ENCODE peak calls at places on chromosomes 1 and 21, in ten cellular contexts. F is mammary epithelial cell, D is GM12865, U is progenitor cell of endocrine pancreas, Z is cardiac muscle cell, I is GM23338, R is AG04450, H is epithelial cell of proximal tubule, N is HFFc6, M is endothelial cell. E is an unnamed sample.

GRCh38 chr1:27672750-27673112 is 739 bp upstream of the IFI6 start:
- DNase-seq in F (no peak), D (no peak), U (no peak), Z (peak; percentile 33), I (no peak), R (no peak), H (no peak), N (peak; percentile 38), M (no peak), E (no peak)

GRCh38 chr1:183490932-183491331 is 18.6 kb downstream of the SMG7 start:
- DNase-seq in F (no peak), D (no peak), U (no peak), Z (no peak), I (no peak), R (no peak), H (no peak), N (no peak), M (no peak), E (no peak)

GRCh38 chr1:55252942-55253589 is 37.9 kb upstream of the USP24 start:
- DNase-seq in F (no peak), D (peak; percentile 30), U (no peak), Z (no peak), I (no peak), R (no peak), H (no peak), N (no peak), M (no peak), E (no peak)

GRCh38 chr1:32150847-32151246 is 28.6 kb upstream of the TXLNA start:
- DNase-seq in F (no peak), D (no peak), U (no peak), Z (no peak), I (no peak), R (no peak), H (no peak), N (peak; percentile 51), M (no peak), E (no peak)

GRCh38 chr1:51956528-51957509 is 33.7 kb downstream of the RAB3B start:
- DNase-seq in F (peak; percentile 17), D (no peak), U (no peak), Z (peak; percentile 23), I (peak; percentile 27), R (no peak), H (no peak), N (peak; percentile 28), M (no peak), E (no peak)

GRCh38 chr1:91345395-91346005 is 59.1 kb downstream of the HFM1 start:
- DNase-seq in F (no peak), D (no peak), U (no peak), Z (peak; percentile 48), I (no peak), R (no peak), H (no peak), N (no peak), M (no peak), E (no peak)

GRCh38 chr1:23051510-23051909 is 32.2 kb downstream of the KDM1A start:
- DNase-seq in F (no peak), D (no peak), U (no peak), Z (no peak), I (no peak), R (no peak), H (no peak), N (no peak), M (no peak), E (no peak)

GRCh38 chr1:170664828-170665617 is 1.1 kb downstream of the PRRX1 start:
- DNase-seq in F (peak; percentile 20), D (peak; percentile 8), U (no peak), Z (peak; percentile 72), I (peak; percentile 66), R (no peak), H (no peak), N (peak; percentile 47), M (peak; percentile 53), E (no peak)

GRCh38 chr1:176195547-176195946 is 11.5 kb downstream of the COP1 start:
- DNase-seq in F (no peak), D (no peak), U (no peak), Z (no peak), I (no peak), R (no peak), H (no peak), N (no peak), M (no peak), E (no peak)

GRCh38 chr1:19200281-19200604 is 9.8 kb downstream of the UBR4 start:
- DNase-seq in F (peak; percentile 18), D (no peak), U (no peak), Z (no peak), I (no peak), R (no peak), H (no peak), N (no peak), M (no peak), E (no peak)

GRCh38 chr1:6794164-6794563 is 8.9 kb downstream of the CAMTA1 start:
- DNase-seq in F (peak; percentile 8), D (peak; percentile 51), U (no peak), Z (peak; percentile 60), I (peak; percentile 41), R (peak; percentile 29), H (no peak), N (peak; percentile 65), M (no peak), E (no peak)

GRCh38 chr1:5598824-5599395 is 393.3 kb downstream of the NPHP4 start:
- DNase-seq in F (no peak), D (no peak), U (no peak), Z (no peak), I (no peak), R (no peak), H (no peak), N (no peak), M (no peak), E (no peak)

GRCh38 chr1:87129038-87129437 is 199.6 kb upstream of the LMO4 start:
- DNase-seq in F (peak; percentile 45), D (no peak), U (no peak), Z (no peak), I (no peak), R (no peak), H (no peak), N (no peak), M (no peak), E (no peak)

GRCh38 chr1:105894006-105894405 is 1162.5 kb upstream of the PRMT6 start:
- DNase-seq in F (no peak), D (no peak), U (no peak), Z (no peak), I (no peak), R (no peak), H (no peak), N (no peak), M (no peak), E (no peak)

GRCh38 chr1:194512957-194513356 is 1326.5 kb upstream of the B3GALT2 start:
- DNase-seq in F (no peak), D (no peak), U (no peak), Z (no peak), I (no peak), R (no peak), H (no peak), N (peak; percentile 67), M (no peak), E (no peak)

GRCh38 chr1:28416509-28417194 is 47.1 kb downstream of the PHACTR4 start:
- DNase-seq in F (peak; percentile 40), D (no peak), U (no peak), Z (peak; percentile 35), I (no peak), R (no peak), H (no peak), N (no peak), M (no peak), E (no peak)

GRCh38 chr1:53765656-53766055 is 26.7 kb upstream of the GLIS1 start:
- DNase-seq in F (peak; percentile 11), D (peak; percentile 19), U (no peak), Z (peak; percentile 72), I (no peak), R (no peak), H (no peak), N (peak; percentile 50), M (no peak), E (no peak)

GRCh38 chr1:43388021-43388575 is 1.5 kb downstream of the MED8 start:
- DNase-seq in F (peak; percentile 43), D (peak; percentile 28), U (no peak), Z (no peak), I (no peak), R (no peak), H (no peak), N (peak; percentile 32), M (no peak), E (no peak)

GRCh38 chr21:38913120-38913975 is 107.6 kb downstream of the ETS2 start:
- DNase-seq in F (peak; percentile 87), D (no peak), U (peak; percentile 53), Z (peak; percentile 84), I (peak; percentile 78), R (peak; percentile 36), H (no peak), N (no peak), M (peak; percentile 20), E (no peak)

DNA sequence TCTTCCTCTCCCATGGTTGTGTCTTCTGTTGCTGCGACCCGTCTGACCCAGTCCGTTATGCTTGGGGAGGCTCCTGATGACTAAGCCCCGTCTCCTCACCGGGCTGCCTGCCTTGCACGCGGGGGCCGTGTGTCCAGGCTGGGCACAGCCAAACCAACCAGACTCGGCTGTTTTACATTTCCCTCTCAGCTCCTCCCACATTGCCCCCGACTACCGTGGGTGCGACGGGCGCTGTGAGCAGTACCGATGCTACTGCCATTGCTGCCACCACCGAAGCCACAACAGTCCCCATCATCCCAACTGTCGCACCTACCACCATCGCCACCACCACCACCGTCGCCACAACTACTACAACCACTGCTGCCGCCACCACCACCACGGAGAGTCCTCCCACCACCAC is 46.0 kb upstream of the CNTN2 start:
- DNase-seq in F (no peak), D (no peak), U (no peak), Z (no peak), I (no peak), R (no peak), H (no peak), N (no peak), M (no peak), E (no peak)
- TF ChIP-seq CTCF in F (no peak), D (no peak), U (no peak), Z (no peak), I (no peak), R (no peak), H (no peak), N (no peak), M (no peak), E (no peak)

GRCh38 chr1:201505505-201505893 is 1.4 kb downstream of the CSRP1 start:
- DNase-seq in F (peak; percentile 74), D (no peak), U (no peak), Z (peak; percentile 83), I (no peak), R (no peak), H (no peak), N (peak; percentile 59), M (peak; percentile 44), E (no peak)
- TF ChIP-seq CTCF in F (no peak), D (no peak), U (no peak), Z (peak; percentile 5), I (no peak), R (no peak), H (no peak), N (peak; percentile 23), M (no peak), E (no peak)

GRCh38 chr1:166822385-166822784 is 16.9 kb upstream of the POGK start:
- DNase-seq in F (no peak), D (no peak), U (no peak), Z (no peak), I (peak; percentile 63), R (no peak), H (no peak), N (no peak), M (no peak), E (no peak)
- TF ChIP-seq CTCF in F (no peak), D (peak; percentile 25), U (peak; percentile 37), Z (peak; percentile 27), I (peak; percentile 66), R (peak; percentile 42), H (no peak), N (peak; percentile 63), M (peak; percentile 34), E (peak; percentile 20)

GRCh38 chr1:96080925-96081324 is 640.7 kb upstream of the PTBP2 start:
- DNase-seq in F (no peak), D (no peak), U (no peak), Z (peak; percentile 17), I (peak; percentile 33), R (no peak), H (no peak), N (no peak), M (no peak), E (no peak)
- TF ChIP-seq CTCF in F (no peak), D (no peak), U (no peak), Z (peak; percentile 13), I (peak; percentile 32), R (peak; percentile 33), H (peak; percentile 13), N (no peak), M (no peak), E (no peak)

E was measured in natural killer cell.